ENCODE peak calls at places on chromosome 18, in nine cellular contexts. F is PC-3, Y is hepatocyte, K is GM23248, Z is neural progenitor cell, G is GM23338, I is SK-N-SH, L is HCT116, S is MM.1S. W is an unnamed sample.

GRCh38 chr18:59712311-59712710 is 15.1 kb upstream of the CCBE1 start:
- DNase-seq in F (peak), G (no peak), I (no peak), Y (no peak), L (no peak), Z (no peak), S (no peak), K (no peak), W (no peak)

GRCh38 chr18:39453882-39454281 is 1888.3 kb upstream of the CELF4 start:
- DNase-seq in Z (no peak), S (peak), G (no peak), F (no peak), K (peak), L (no peak), Y (peak), I (no peak), W (no peak)

GRCh38 chr18:38493991-38494559 is 928.5 kb upstream of the CELF4 start:
- DNase-seq in I (no peak), L (no peak), Y (no peak), S (no peak), K (no peak), F (no peak), Z (no peak), G (no peak), W (no peak)

GRCh38 chr18:46167971-46168370 is 63.8 kb downstream of the HAUS1 start:
- DNase-seq in G (peak), Z (no peak), L (no peak), K (no peak), Y (no peak), F (no peak), S (peak), I (no peak), W (peak)

GRCh38 chr18:3250237-3251107 is 2.9 kb downstream of the MYL12A start:
- DNase-seq in Z (no peak), Y (no peak), S (no peak), G (no peak), I (no peak), F (peak), L (no peak), K (peak), W (no peak)

GRCh38 chr18:52869942-52870907 is 530.2 kb downstream of the DCC start:
- DNase-seq in S (no peak), L (no peak), Z (peak), F (no peak), Y (peak), G (peak), I (peak), K (no peak), W (no peak)

GRCh38 chr18:58403799-58404455 is 225.0 kb downstream of the ALPK2 start:
- DNase-seq in Z (no peak), G (no peak), L (no peak), I (no peak), F (no peak), Y (no peak), S (no peak), K (no peak), W (no peak)

GRCh38 chr18:7084080-7084765 is 33.4 kb downstream of the LAMA1 start:
- DNase-seq in Y (peak), L (no peak), I (no peak), S (no peak), G (no peak), F (no peak), K (peak), Z (no peak), W (no peak)

GRCh38 chr18:69715322-69715721 is 232.4 kb downstream of the CD226 start:
- DNase-seq in S (no peak), F (no peak), Z (no peak), I (no peak), Y (no peak), G (no peak), K (no peak), L (no peak), W (no peak)

GRCh38 chr18:55509631-55510372 is 78.2 kb downstream of the TCF4 start:
- DNase-seq in G (peak), S (peak), Z (no peak), K (peak), I (no peak), F (peak), Y (no peak), L (no peak), W (peak)

GRCh38 chr18:8501044-8501443 is 108.2 kb upstream of the RAB12 start:
- DNase-seq in L (no peak), S (no peak), G (no peak), F (no peak), Y (no peak), K (no peak), I (no peak), Z (no peak), W (no peak)

GRCh38 chr18:42574871-42575270 is 540.6 kb downstream of the RIT2 start:
- DNase-seq in S (no peak), F (no peak), Y (no peak), K (no peak), Z (no peak), L (no peak), G (no peak), I (no peak), W (no peak)

GRCh38 chr18:59929621-59930295 is 30.0 kb downstream of the PMAIP1 start:
- DNase-seq in G (no peak), I (peak), K (peak), F (no peak), Z (no peak), L (no peak), S (no peak), Y (no peak), W (no peak)

GRCh38 chr18:55322176-55322735 is 265.7 kb downstream of the TCF4 start:
- DNase-seq in S (peak), G (peak), K (peak), I (peak), Y (peak), L (no peak), Z (peak), F (peak), W (peak)

GRCh38 chr18:37394610-37394965 is 171.0 kb downstream of the CELF4 start:
- DNase-seq in I (no peak), L (no peak), Y (no peak), G (no peak), S (no peak), Z (no peak), K (no peak), F (no peak), W (no peak)

GRCh38 chr18:56556907-56557306 is 81.5 kb downstream of the TXNL1 start:
- DNase-seq in S (no peak), Y (no peak), I (no peak), G (no peak), F (no peak), K (no peak), L (no peak), Z (no peak), W (no peak)

GRCh38 chr18:14976736-14977430 is 228.9 kb downstream of the ANKRD30B start:
- DNase-seq in G (no peak), I (no peak), S (no peak), Y (no peak), Z (no peak), K (peak), F (peak), L (no peak), W (no peak)

GRCh38 chr18:27017901-27018500 is 152.5 kb upstream of the AQP4 start:
- DNase-seq in K (peak), S (peak), Z (peak), G (peak), F (peak), Y (peak), L (no peak), I (peak), W (peak)

GRCh38 chr18:45540146-45540545 is 75.1 kb upstream of the SLC14A2 start:
- DNase-seq in L (no peak), Z (no peak), I (no peak), K (no peak), G (peak), Y (no peak), S (no peak), F (no peak), W (no peak)

GRCh38 chr18:6683112-6683876 is 46.2 kb upstream of the ARHGAP28 start:
- DNase-seq in Y (peak), I (peak), S (no peak), Z (no peak), L (no peak), K (no peak), G (peak), F (no peak), W (no peak)

GRCh38 chr18:80109676-80110078 is 615 bp downstream of the ADNP2 start:
- DNase-seq in Y (peak), S (no peak), L (no peak), K (peak), G (peak), F (peak), I (peak), Z (peak), W (peak)

GRCh38 chr18:23616258-23616657 is 30.0 kb upstream of the NPC1 start:
- DNase-seq in Z (no peak), F (no peak), L (no peak), K (no peak), Y (no peak), I (no peak), G (no peak), S (no peak), W (no peak)

GRCh38 chr18:26869640-26870039 is 4.1 kb upstream of the AQP4 start:
- DNase-seq in K (no peak), F (no peak), I (no peak), G (no peak), Y (no peak), Z (no peak), S (no peak), L (no peak), W (no peak)

GRCh38 chr18:38525039-38525438 is 959.4 kb upstream of the CELF4 start:
- DNase-seq in Y (no peak), F (no peak), L (no peak), S (peak), K (no peak), I (no peak), G (no peak), Z (no peak), W (no peak)

GRCh38 chr18:77084757-77085035 is 47.9 kb downstream of the MBP start:
- DNase-seq in Y (no peak), K (no peak), L (no peak), G (no peak), Z (no peak), S (no peak), F (no peak), I (no peak), W (no peak)

GRCh38 chr18:77087391-77088141 is 45.0 kb downstream of the MBP start:
- DNase-seq in K (peak), S (no peak), L (no peak), G (peak), Z (peak), Y (peak), F (no peak), I (no peak), W (no peak)

GRCh38 chr18:77088977-77089795 is 43.4 kb downstream of the MBP start:
- DNase-seq in K (no peak), Y (peak), L (peak), F (peak), I (no peak), G (peak), Z (no peak), S (no peak), W (no peak)

GRCh38 chr18:77086656-77087390 is 45.8 kb downstream of the MBP start:
- DNase-seq in L (no peak), G (peak), K (peak), Y (peak), I (no peak), Z (peak), F (no peak), S (no peak), W (no peak)

GRCh38 chr18:77086034-77086433 is 46.5 kb downstream of the MBP start:
- DNase-seq in L (no peak), F (peak), K (peak), Z (no peak), I (no peak), S (no peak), Y (no peak), G (no peak), W (no peak)
- TF ChIP-seq EZH2phosphoT487 in L (no peak), F (no peak), K (no peak), Z (no peak), I (no peak), S (no peak), Y (no peak), G (no peak), W (no peak)

DNA sequence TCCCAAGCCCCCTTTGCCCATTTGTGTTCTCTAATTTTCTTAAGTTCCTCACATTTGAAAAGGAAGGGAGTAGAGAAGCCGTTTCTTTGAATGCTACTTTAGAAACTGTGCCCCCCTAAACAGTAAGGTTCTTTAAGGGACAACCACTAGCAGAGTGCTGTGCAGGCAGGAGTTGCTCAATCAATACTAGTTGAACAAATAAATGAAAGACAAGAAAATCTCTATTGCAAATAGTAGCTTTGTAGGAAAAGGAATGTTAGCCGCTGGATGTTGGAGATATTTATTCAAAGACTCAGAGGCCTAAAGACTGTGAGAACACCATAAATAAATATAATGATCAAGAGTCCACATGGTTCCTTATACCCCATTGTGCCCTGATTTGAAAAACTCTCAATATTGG is 119.8 kb upstream of the SMAD7 start:
- DNase-seq in G (no peak), L (no peak), S (no peak), I (no peak), K (no peak), F (no peak), Z (no peak), Y (no peak), W (no peak)
- TF ChIP-seq EZH2phosphoT487 in G (no peak), L (no peak), S (no peak), I (no peak), K (no peak), F (no peak), Z (no peak), Y (no peak), W (no peak)

DNA sequence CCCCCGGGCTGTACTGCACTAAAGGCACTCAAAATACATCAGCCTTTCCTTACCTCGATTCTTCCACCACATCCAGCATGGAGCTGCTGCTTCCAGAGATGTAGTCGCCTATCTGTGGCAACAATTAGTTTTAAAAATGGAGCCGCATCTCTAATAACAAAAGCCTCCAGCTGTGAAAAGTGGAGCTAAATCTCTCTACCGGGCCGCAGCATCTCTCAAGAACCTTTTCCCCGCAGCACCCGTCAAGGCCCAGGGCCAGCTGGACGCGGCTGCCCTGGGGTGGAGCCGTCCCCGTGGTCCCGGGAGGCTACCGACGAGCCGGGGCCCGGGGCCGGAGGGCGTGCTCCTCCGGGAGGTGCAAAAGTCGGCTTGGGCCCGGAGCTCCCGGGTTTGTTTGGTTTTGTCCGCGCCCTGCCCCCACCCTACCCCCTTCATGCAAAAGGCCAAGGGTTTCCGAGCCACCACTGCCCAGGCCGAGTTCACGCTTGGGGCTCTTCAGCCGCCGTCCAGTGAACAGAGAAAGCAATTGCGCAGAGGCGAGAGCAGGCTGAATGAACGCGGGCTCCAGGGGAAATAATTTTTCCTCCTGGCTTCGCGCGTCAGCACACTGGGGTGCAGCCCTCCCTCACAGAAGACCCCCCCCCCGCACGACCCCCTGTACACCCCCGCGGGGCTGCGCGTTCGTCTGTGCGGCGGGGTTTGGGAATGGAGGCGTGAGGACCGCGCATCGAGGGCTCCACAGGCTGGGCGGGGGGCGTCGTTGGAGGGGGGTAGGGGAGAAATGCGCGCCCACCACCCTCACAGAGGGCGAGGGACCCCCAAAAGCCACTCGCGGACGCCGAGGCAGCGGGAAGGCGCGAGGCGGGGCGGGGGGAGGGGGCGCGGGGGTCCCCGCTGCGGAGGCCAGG is 554 bp upstream of the GREB1L start:
- DNase-seq in F (peak), L (no peak), I (peak), Y (peak), K (peak), Z (peak), S (no peak), G (peak), W (no peak)
- TF ChIP-seq EZH2phosphoT487 in F (no peak), L (no peak), I (peak), Y (no peak), K (no peak), Z (no peak), S (no peak), G (no peak), W (no peak)

DNA sequence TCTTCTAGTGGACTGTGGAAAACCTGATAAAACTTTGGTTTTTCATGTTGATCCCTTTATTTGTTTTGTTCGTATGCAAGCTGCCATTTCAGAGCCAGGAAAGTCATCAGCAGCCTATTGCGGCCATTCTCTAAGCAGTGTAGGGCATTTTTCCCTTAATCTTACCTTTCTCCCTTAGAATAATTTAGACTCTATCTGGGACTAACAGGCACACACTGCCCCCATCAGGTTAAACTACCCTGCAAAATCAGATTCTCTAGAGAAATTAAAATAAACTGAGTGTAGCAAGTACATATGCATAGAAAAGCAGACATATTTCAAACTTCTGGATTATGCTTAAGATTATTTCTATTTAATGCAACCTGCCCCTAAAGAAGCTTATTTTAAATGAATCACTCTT is 347.4 kb downstream of the METTL4 start:
- DNase-seq in K (peak), F (peak), I (no peak), Z (peak), Y (peak), G (peak), S (no peak), L (peak), W (peak)
- TF ChIP-seq EZH2phosphoT487 in K (no peak), F (no peak), I (no peak), Z (no peak), Y (no peak), G (no peak), S (no peak), L (no peak), W (no peak)

GRCh38 chr18:73681398-73681797 is 466.2 kb downstream of the FBXO15 start:
- DNase-seq in K (no peak), G (no peak), S (no peak), F (no peak), I (no peak), Y (no peak), Z (no peak), L (no peak), W (no peak)
- TF ChIP-seq EZH2phosphoT487 in K (no peak), G (no peak), S (no peak), F (no peak), I (no peak), Y (no peak), Z (no peak), L (no peak), W (no peak)

W was measured in OCI-LY7.